ENCODE peak calls at places on chromosomes 4 and X, in four cellular contexts. G is neural progenitor cell, R is A673, C is ascending aorta. D is an unnamed sample.

GRCh38 chr4:76704133-76704881 is 193.6 kb downstream of the SOWAHB start:
- DNase-seq in G (no peak), R (peak; percentile 24), C (no peak), D (no peak)

GRCh38 chrX:107894038-107894437 is 68.4 kb downstream of the MID2 start:
- DNase-seq in G (peak; percentile 50), C (no peak), R (peak; percentile 63), D (no peak)

GRCh38 chr4:18518098-18518497 is 496.5 kb upstream of the LCORL start:
- DNase-seq in C (no peak), R (no peak), G (peak; percentile 25), D (no peak)

GRCh38 chr4:78370625-78371372 is 180.8 kb upstream of the ANXA3 start:
- DNase-seq in R (no peak), G (no peak), C (no peak), D (no peak)

GRCh38 chr4:87014284-87014782 is 79.5 kb downstream of the AFF1 start:
- DNase-seq in G (no peak), R (peak; percentile 62), C (no peak), D (no peak)

GRCh38 chr4:20126906-20127305 is 124.8 kb upstream of the SLIT2 start:
- DNase-seq in C (no peak), R (no peak), G (no peak), D (no peak)

GRCh38 chr4:60724623-60725022 is 475.5 kb upstream of the ADGRL3 start:
- DNase-seq in G (peak; percentile 13), C (peak; percentile 72), R (no peak), D (peak; percentile 16)

GRCh38 chrX:68438575-68438974 is 5.3 kb upstream of the OPHN1 start:
- DNase-seq in R (no peak), C (no peak), G (no peak), D (no peak)

GRCh38 chr4:70239497-70239896 is 2.9 kb upstream of the CSN3 start:
- DNase-seq in R (no peak), G (no peak), C (no peak), D (no peak)

GRCh38 chrX:40683245-40683644 is 35.9 kb upstream of the CXorf38 start:
- DNase-seq in G (no peak), C (no peak), R (no peak), D (no peak)

GRCh38 chr4:15400911-15401671 is 26.7 kb upstream of the C1QTNF7 start:
- DNase-seq in C (peak; percentile 89), R (peak; percentile 92), G (no peak), D (peak; percentile 57)

GRCh38 chr4:33831667-33832066 is 2412.6 kb downstream of the ARAP2 start:
- DNase-seq in R (peak; percentile 1), C (no peak), G (no peak), D (no peak)

GRCh38 chr4:52982246-52982950 is 120.3 kb downstream of the RASL11B start:
- DNase-seq in R (peak; percentile 35), G (peak; percentile 47), C (no peak), D (no peak)

GRCh38 chr4:177974461-177974860 is 532.2 kb upstream of the AGA start:
- DNase-seq in C (no peak), R (no peak), G (no peak), D (no peak)

GRCh38 chr4:60209588-60209987 is 990.5 kb upstream of the ADGRL3 start:
- DNase-seq in C (no peak), G (no peak), R (no peak), D (no peak)

GRCh38 chr4:177008071-177008835 is 215.5 kb upstream of the VEGFC start:
- DNase-seq in R (no peak), C (no peak), G (no peak), D (no peak)

GRCh38 chrX:118730500-118731247 is 3.3 kb downstream of the IL13RA1 start:
- DNase-seq in G (no peak), R (no peak), C (no peak), D (no peak)

GRCh38 chr4:17085416-17085815 is 187.0 kb upstream of the LDB2 start:
- DNase-seq in C (no peak), R (no peak), G (no peak), D (no peak)

GRCh38 chr4:13476915-13477314 is 7.2 kb downstream of the RAB28 start:
- DNase-seq in C (no peak), R (no peak), G (no peak), D (no peak)

GRCh38 chr4:51843309-51844156 is 580 bp downstream of the DCUN1D4 start:
- DNase-seq in G (peak; percentile 78), C (peak; percentile 88), R (peak; percentile 29), D (peak; percentile 80)

GRCh38 chrX:11998944-11999343 is 139.3 kb upstream of the FRMPD4 start:
- DNase-seq in C (no peak), R (no peak), G (no peak), D (no peak)

GRCh38 chr4:17475481-17475880 is 36.4 kb downstream of the QDPR start:
- DNase-seq in G (no peak), R (no peak), C (no peak), D (no peak)

GRCh38 chr4:100539706-100540105 is 21.9 kb upstream of the EMCN start:
- DNase-seq in C (no peak), R (no peak), G (no peak), D (no peak)

GRCh38 chr4:3054169-3054759 is 20.1 kb downstream of the HTT-AS start:
- DNase-seq in R (no peak), G (no peak), C (no peak), D (no peak)

GRCh38 chr4:169420291-169420690 is 149.5 kb upstream of the SH3RF1 start:
- DNase-seq in C (no peak), G (no peak), R (no peak), D (no peak)

GRCh38 chr4:47239649-47240048 is 208.3 kb downstream of the GABRB1 start:
- DNase-seq in C (no peak), R (no peak), G (no peak), D (no peak)

GRCh38 chr4:81410695-81411094 is 61.0 kb downstream of the RASGEF1B start:
- DNase-seq in C (no peak), G (no peak), R (peak; percentile 33), D (no peak)

GRCh38 chr4:10288830-10289533 is 168.2 kb downstream of the ZNF518B start:
- DNase-seq in G (no peak), C (no peak), R (no peak), D (no peak)

GRCh38 chrX:81779701-81780100 is 577.8 kb downstream of the SH3BGRL start:
- DNase-seq in G (no peak), R (no peak), C (no peak), D (no peak)

GRCh38 chrX:132900631-132901030 is 57.8 kb downstream of the HS6ST2 start:
- DNase-seq in C (no peak), R (no peak), G (no peak), D (no peak)

GRCh38 chr4:104494161-104494560 is 533 bp downstream of the CXXC4 start:
- DNase-seq in G (peak; percentile 33), R (no peak), C (no peak), D (no peak)

GRCh38 chr4:70251250-70251944 is 9.0 kb downstream of the CSN3 start:
- DNase-seq in R (no peak), C (no peak), G (no peak), D (no peak)

GRCh38 chr4:42995343-42995944 is 102.9 kb downstream of the GRXCR1 start:
- DNase-seq in G (peak; percentile 55), C (no peak), R (peak; percentile 23), D (no peak)
- TF ChIP-seq CTCF in G (peak; percentile 82), C (no peak), R (peak; percentile 62), D (no peak)

GRCh38 chr4:5707366-5708133 is 809 bp downstream of the EVC2 start:
- DNase-seq in C (no peak), G (no peak), R (peak; percentile 11), D (no peak)
- H3K27ac ChIP-seq in C (peak overlapping the region; percentile 96), G (no peak overlapping the region), R (peak overlapping the region; percentile 69), D (peak overlapping the region; percentile 90)

DNA sequence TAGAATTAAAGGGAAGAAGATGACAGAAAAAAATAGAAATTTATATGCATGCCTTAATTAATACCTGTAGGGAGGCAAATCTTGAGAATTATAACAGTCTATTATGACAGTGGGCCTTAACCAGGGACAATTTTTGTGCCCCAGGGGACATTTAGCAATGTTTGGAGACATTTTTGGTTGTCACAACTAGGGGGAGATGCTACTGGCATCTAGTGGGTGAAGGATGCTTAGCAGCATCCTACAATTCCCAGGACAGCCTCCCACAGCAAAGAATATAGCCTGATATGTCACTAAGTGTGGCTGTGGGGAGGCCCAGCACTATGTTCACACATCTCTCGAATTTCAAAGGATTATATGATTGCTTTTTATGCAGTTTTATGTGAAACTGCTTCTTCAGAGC is 10.5 kb downstream of the GPR82 start:
- DNase-seq in C (no peak), R (peak; percentile 65), G (peak; percentile 33), D (no peak)
- TF ChIP-seq CTCF in C (peak; percentile 18), R (peak; percentile 57), G (peak; percentile 56), D (peak; percentile 18)

GRCh38 chr4:147755567-147756295 is 23.8 kb downstream of the ARHGAP10 start:
- DNase-seq in R (no peak), C (no peak), G (no peak), D (no peak)
- H3K27ac ChIP-seq in R (no peak overlapping the region), C (peak overlapping the region; percentile 76), G (no peak overlapping the region), D (peak overlapping the region; percentile 67)

GRCh38 chr4:68245594-68245993 is at the start of gene TMPRSS11B:
- DNase-seq in R (no peak), C (no peak), G (no peak), D (no peak)

GRCh38 chr4:68249434-68249833 is 3.9 kb upstream of the TMPRSS11B start:
- DNase-seq in C (no peak), R (no peak), G (no peak), D (no peak)

GRCh38 chr4:68256284-68256683 is 10.8 kb upstream of the TMPRSS11B start:
- DNase-seq in R (no peak), G (no peak), C (no peak), D (no peak)

GRCh38 chr4:68250151-68250930 is 4.8 kb upstream of the TMPRSS11B start:
- DNase-seq in C (no peak), R (no peak), G (no peak), D (no peak)
- TF ChIP-seq CTCF in C (no peak), R (no peak), G (no peak), D (no peak)

GRCh38 chr4:174120446-174121142 is 162.9 kb downstream of the FBXO8 start:
- DNase-seq in G (peak; percentile 70), R (peak; percentile 92), C (peak; percentile 70), D (peak; percentile 55)
- H3K27ac ChIP-seq in G (no peak overlapping the region), R (peak overlapping the region; percentile 11), C (no peak overlapping the region), D (no peak overlapping the region)